ENCODE peak calls at places on chromosomes 11 and 22, in eight cellular contexts. L is GM12878, M is EH, R is iPS-NIHi11, G is GM20000, S is upper lobe of right lung, Y is NCI-H510A treated with DMSO at 0.1 percent for 48 hours, A is left ventricle myocardium superior. J is an unnamed sample.

GRCh38 chr22:20113551-20114310 is 2.2 kb upstream of the RANBP1 start:
- DNase-seq in L (no peak), M (no peak), R (no peak), G (no peak), S (no peak), Y (no peak), A (peak), J (no peak)

GRCh38 chr11:5107285-5107684 is 30.9 kb downstream of the OR52A5 start:
- DNase-seq in L (no peak), M (no peak), R (no peak), G (no peak), S (no peak), Y (no peak), A (no peak), J (no peak)

GRCh38 chr11:11531127-11531526 is 90.7 kb downstream of the GALNT18 start:
- DNase-seq in L (no peak), M (no peak), R (no peak), G (no peak), S (no peak), Y (no peak), A (no peak), J (no peak)

GRCh38 chr11:72742522-72743320 is 9.5 kb downstream of the ARAP1 start:
- DNase-seq in L (no peak), M (no peak), R (no peak), G (no peak), S (no peak), Y (no peak), A (no peak), J (no peak)

GRCh38 chr11:108115495-108116140 is 5.7 kb upstream of the ACAT1 start:
- DNase-seq in L (no peak), M (peak), R (peak), G (no peak), S (peak), Y (peak), A (peak), J (no peak)

GRCh38 chr11:46050652-46051051 is 70.6 kb downstream of the PHF21A start:
- DNase-seq in L (no peak), M (no peak), R (no peak), G (no peak), S (no peak), Y (no peak), A (no peak), J (no peak)

GRCh38 chr11:57680552-57680874 is 12.6 kb downstream of the ZDHHC5 start:
- DNase-seq in L (no peak), M (peak), R (no peak), G (no peak), S (no peak), Y (no peak), A (no peak), J (no peak)

GRCh38 chr11:96134622-96135021 is 208.4 kb downstream of the MAML2 start:
- DNase-seq in L (no peak), M (peak), R (no peak), G (no peak), S (no peak), Y (no peak), A (no peak), J (no peak)

GRCh38 chr11:8017894-8018741 is 31.0 kb downstream of the EIF3F start:
- DNase-seq in L (no peak), M (peak), R (no peak), G (no peak), S (peak), Y (no peak), A (no peak), J (no peak)

GRCh38 chr22:44438481-44439131 is 59.4 kb downstream of the RTL6 start:
- DNase-seq in L (no peak), M (no peak), R (no peak), G (no peak), S (peak), Y (no peak), A (no peak), J (no peak)

GRCh38 chr11:17978553-17979287 is 34.1 kb downstream of the SERGEF start:
- DNase-seq in L (no peak), M (peak), R (peak), G (peak), S (no peak), Y (peak), A (peak), J (peak)

GRCh38 chr22:44133901-44134511 is 46.7 kb upstream of the PARVG start:
- DNase-seq in L (no peak), M (peak), R (no peak), G (no peak), S (peak), Y (no peak), A (no peak), J (no peak)